ENCODE peak calls at places on chromosome 10, in seven cellular contexts. F, H, A, Q, E, X and Z are unnamed samples.

GRCh38 chr10:72276013-72276387 is 2.3 kb downstream of the DDIT4 start:
- DNase-seq in F (no peak), H (no peak), A (peak; percentile 81), Q (no peak), E (no peak), X (no peak), Z (peak; percentile 79)

GRCh38 chr10:86376852-86377796 is 10.5 kb upstream of the GRID1 start:
- DNase-seq in F (peak; percentile 72), H (no peak), A (peak; percentile 68), Q (peak; percentile 91), E (no peak), X (peak; percentile 74), Z (peak; percentile 56)

GRCh38 chr10:17622061-17622460 is 4.9 kb upstream of the HACD1 start:
- DNase-seq in F (no peak), H (no peak), A (peak; percentile 35), Q (no peak), E (no peak), X (no peak), Z (no peak)

GRCh38 chr10:113094114-113094486 is 144.1 kb downstream of the TCF7L2 start:
- DNase-seq in F (no peak), H (peak; percentile 47), A (peak; percentile 53), Q (no peak), E (no peak), X (no peak), Z (no peak)

GRCh38 chr10:127880557-127880956 is 12.2 kb downstream of the CLRN3 start:
- DNase-seq in F (no peak), H (peak; percentile 80), A (no peak), Q (no peak), E (no peak), X (no peak), Z (no peak)

GRCh38 chr10:17910144-17910789 is 41.5 kb upstream of the SLC39A12 start:
- DNase-seq in F (no peak), H (peak; percentile 46), A (peak; percentile 70), Q (no peak), E (peak; percentile 25), X (no peak), Z (peak; percentile 46)

GRCh38 chr10:124044143-124044862 is 49.1 kb downstream of the CHST15 start:
- DNase-seq in F (no peak), H (no peak), A (no peak), Q (no peak), E (no peak), X (no peak), Z (no peak)

GRCh38 chr10:118595064-118595420 is 406 bp downstream of the PRLHR start:
- DNase-seq in F (no peak), H (no peak), A (no peak), Q (no peak), E (no peak), X (no peak), Z (no peak)

GRCh38 chr10:121313119-121313858 is 285.0 kb downstream of the FGFR2 start:
- DNase-seq in F (no peak), H (no peak), A (peak; percentile 98), Q (no peak), E (no peak), X (no peak), Z (no peak)

GRCh38 chr10:122441961-122442360 is 12.5 kb upstream of the ARMS2 start:
- DNase-seq in F (no peak), H (no peak), A (peak; percentile 75), Q (no peak), E (no peak), X (no peak), Z (no peak)

GRCh38 chr10:84310470-84310869 is 17.9 kb upstream of the CCSER2 start:
- DNase-seq in F (no peak), H (no peak), A (peak; percentile 44), Q (no peak), E (no peak), X (no peak), Z (no peak)

GRCh38 chr10:125114761-125115391 is 45.5 kb downstream of the CTBP2 start:
- DNase-seq in F (no peak), H (no peak), A (no peak), Q (no peak), E (no peak), X (no peak), Z (no peak)

GRCh38 chr10:22552888-22553378 is 161.4 kb downstream of the PIP4K2A start:
- DNase-seq in F (no peak), H (no peak), A (no peak), Q (no peak), E (no peak), X (no peak), Z (no peak)

GRCh38 chr10:88523739-88524400 is 59.2 kb downstream of the RNLS start:
- DNase-seq in F (no peak), H (no peak), A (no peak), Q (no peak), E (no peak), X (no peak), Z (no peak)

GRCh38 chr10:100930368-100930767 is 17.6 kb downstream of the SLF2 start:
- DNase-seq in F (no peak), H (no peak), A (no peak), Q (no peak), E (no peak), X (no peak), Z (no peak)

GRCh38 chr10:49398000-49398861 is 2.3 kb upstream of the DRGX start:
- DNase-seq in F (peak; percentile 18), H (no peak), A (peak; percentile 73), Q (peak; percentile 59), E (no peak), X (peak; percentile 66), Z (no peak)

GRCh38 chr10:71007516-71007915 is 119.2 kb upstream of the PCBD1 start:
- DNase-seq in F (no peak), H (no peak), A (no peak), Q (no peak), E (no peak), X (no peak), Z (no peak)

GRCh38 chr10:48598936-48599829 is 5.7 kb downstream of the ARHGAP22 start:
- DNase-seq in F (no peak), H (no peak), A (no peak), Q (no peak), E (no peak), X (no peak), Z (no peak)

GRCh38 chr10:74753295-74754211 is 72.8 kb upstream of the KAT6B start:
- DNase-seq in F (no peak), H (no peak), A (no peak), Q (no peak), E (no peak), X (no peak), Z (no peak)

GRCh38 chr10:119723161-119723560 is 2.7 kb upstream of the INPP5F start:
- DNase-seq in F (no peak), H (no peak), A (no peak), Q (no peak), E (no peak), X (no peak), Z (no peak)

GRCh38 chr10:62166331-62167154 is 102.1 kb downstream of the RTKN2 start:
- DNase-seq in F (no peak), H (no peak), A (no peak), Q (no peak), E (no peak), X (no peak), Z (no peak)

GRCh38 chr10:71342850-71343773 is 24.1 kb downstream of the SLC29A3 start:
- DNase-seq in F (no peak), H (no peak), A (no peak), Q (no peak), E (no peak), X (no peak), Z (no peak)

GRCh38 chr10:89887830-89888229 is 186.4 kb downstream of the KIF20B start:
- DNase-seq in F (no peak), H (no peak), A (no peak), Q (no peak), E (no peak), X (no peak), Z (no peak)

GRCh38 chr10:102113956-102114857 is 6.0 kb downstream of the LDB1 start:
- DNase-seq in F (no peak), H (no peak), A (no peak), Q (no peak), E (peak; percentile 49), X (no peak), Z (no peak)

GRCh38 chr10:5271526-5271925 is 74.9 kb downstream of the AKR1C4 start:
- DNase-seq in F (no peak), H (no peak), A (no peak), Q (no peak), E (no peak), X (no peak), Z (no peak)

GRCh38 chr10:61939575-61940301 is 38.2 kb downstream of the ARID5B start:
- DNase-seq in F (no peak), H (no peak), A (peak; percentile 76), Q (no peak), E (no peak), X (no peak), Z (no peak)

GRCh38 chr10:53209941-53210611 is 437.5 kb upstream of the MBL2 start:
- DNase-seq in F (no peak), H (peak; percentile 3), A (peak; percentile 57), Q (no peak), E (no peak), X (no peak), Z (no peak)

GRCh38 chr10:101285093-101285463 is 55.8 kb upstream of the LBX1 start:
- DNase-seq in F (no peak), H (no peak), A (no peak), Q (no peak), E (no peak), X (no peak), Z (no peak)

GRCh38 chr10:100709655-100710054 is 35.7 kb upstream of the PAX2 start:
- DNase-seq in F (no peak), H (no peak), A (no peak), Q (no peak), E (no peak), X (no peak), Z (no peak)

GRCh38 chr10:69069090-69070042 is 18.5 kb upstream of the SRGN start:
- DNase-seq in F (no peak), H (no peak), A (no peak), Q (no peak), E (peak; percentile 88), X (no peak), Z (no peak)

GRCh38 chr10:102735065-102735562 is 8.6 kb upstream of the WBP1L start:
- DNase-seq in F (no peak), H (no peak), A (no peak), Q (no peak), E (no peak), X (no peak), Z (no peak)

GRCh38 chr10:60280475-60280874 is 109.2 kb downstream of the ANK3 start:
- DNase-seq in F (no peak), H (no peak), A (peak; percentile 2), Q (no peak), E (no peak), X (no peak), Z (no peak)

GRCh38 chr10:112919721-112920120 is 30.3 kb upstream of the TCF7L2 start:
- DNase-seq in F (no peak), H (no peak), A (peak; percentile 92), Q (no peak), E (no peak), X (no peak), Z (peak; percentile 63)

GRCh38 chr10:47306429-47307210 is 6.6 kb downstream of the GDF10 start:
- DNase-seq in F (no peak), H (peak; percentile 80), A (no peak), Q (no peak), E (no peak), X (no peak), Z (no peak)

GRCh38 chr10:71075066-71075758 is 137.2 kb upstream of the UNC5B start:
- DNase-seq in F (no peak), H (no peak), A (peak; percentile 66), Q (no peak), E (no peak), X (no peak), Z (no peak)

GRCh38 chr10:7153750-7154149 is 257.1 kb downstream of the SFMBT2 start:
- DNase-seq in F (no peak), H (no peak), A (peak; percentile 44), Q (no peak), E (no peak), X (no peak), Z (no peak)

GRCh38 chr10:14389981-14390590 is 59.4 kb upstream of the FRMD4A start:
- DNase-seq in F (no peak), H (peak; percentile 25), A (no peak), Q (no peak), E (no peak), X (no peak), Z (no peak)

GRCh38 chr10:102869290-102870198 is at the start of gene AS3MT:
- DNase-seq in F (no peak), H (no peak), A (peak; percentile 30), Q (peak; percentile 35), E (peak; percentile 42), X (no peak), Z (no peak)